ENCODE peak calls at places on chromosome 10, in ten cellular contexts. One of them, this sample, is unnamed.

GRCh38 chr10:126270116-126270515 is 118.2 kb downstream of the ADAM12 start:
- DNase-seq in transverse colon: no peak
- DNase-seq in esophagus muscularis mucosa: no peak
- DNase-seq in tibial artery: no peak
- DNase-seq in Caco-2: no peak
- DNase-seq in endothelial cell of umbilical vein: no peak
- DNase-seq in psoas muscle: no peak
- DNase-seq in fibroblast of lung: peak; percentile 56
- DNase-seq in PC-3: peak; percentile 75
- DNase-seq in heart left ventricle: no peak
- DNase-seq in this sample: no peak

GRCh38 chr10:74771054-74771453 is 55.3 kb upstream of the KAT6B start:
- DNase-seq in transverse colon: no peak
- DNase-seq in esophagus muscularis mucosa: no peak
- DNase-seq in tibial artery: no peak
- DNase-seq in Caco-2: no peak
- DNase-seq in endothelial cell of umbilical vein: no peak
- DNase-seq in psoas muscle: no peak
- DNase-seq in fibroblast of lung: no peak
- DNase-seq in PC-3: no peak
- DNase-seq in heart left ventricle: no peak
- DNase-seq in this sample: no peak

GRCh38 chr10:59240581-59241183 is 64.2 kb downstream of the PHYHIPL start:
- DNase-seq in transverse colon: no peak
- DNase-seq in esophagus muscularis mucosa: no peak
- DNase-seq in tibial artery: no peak
- DNase-seq in Caco-2: no peak
- DNase-seq in endothelial cell of umbilical vein: peak; percentile 52
- DNase-seq in psoas muscle: no peak
- DNase-seq in fibroblast of lung: peak; percentile 82
- DNase-seq in PC-3: peak; percentile 79
- DNase-seq in heart left ventricle: peak; percentile 9
- DNase-seq in this sample: no peak

GRCh38 chr10:78552261-78552811 is 516.4 kb upstream of the ZMIZ1 start:
- DNase-seq in transverse colon: peak; percentile 48
- DNase-seq in esophagus muscularis mucosa: peak; percentile 94
- DNase-seq in tibial artery: peak; percentile 84
- DNase-seq in Caco-2: no peak
- DNase-seq in endothelial cell of umbilical vein: no peak
- DNase-seq in psoas muscle: peak; percentile 77
- DNase-seq in fibroblast of lung: peak; percentile 58
- DNase-seq in PC-3: no peak
- DNase-seq in heart left ventricle: peak; percentile 66
- DNase-seq in this sample: no peak

GRCh38 chr10:48447356-48448215 is 141.1 kb downstream of the MAPK8 start:
- DNase-seq in transverse colon: no peak
- DNase-seq in esophagus muscularis mucosa: no peak
- DNase-seq in tibial artery: peak; percentile 13
- DNase-seq in Caco-2: no peak
- DNase-seq in endothelial cell of umbilical vein: no peak
- DNase-seq in psoas muscle: no peak
- DNase-seq in fibroblast of lung: no peak
- DNase-seq in PC-3: no peak
- DNase-seq in heart left ventricle: no peak
- DNase-seq in this sample: no peak

GRCh38 chr10:20627085-20627484 is 270.0 kb downstream of the NEBL start:
- DNase-seq in transverse colon: no peak
- DNase-seq in esophagus muscularis mucosa: no peak
- DNase-seq in tibial artery: no peak
- DNase-seq in Caco-2: no peak
- DNase-seq in endothelial cell of umbilical vein: no peak
- DNase-seq in psoas muscle: no peak
- DNase-seq in fibroblast of lung: no peak
- DNase-seq in PC-3: no peak
- DNase-seq in heart left ventricle: no peak
- DNase-seq in this sample: no peak

GRCh38 chr10:6445671-6446278 is 134.3 kb downstream of the PRKCQ start:
- DNase-seq in transverse colon: peak; percentile 45
- DNase-seq in esophagus muscularis mucosa: no peak
- DNase-seq in tibial artery: peak; percentile 38
- DNase-seq in Caco-2: no peak
- DNase-seq in endothelial cell of umbilical vein: peak; percentile 41
- DNase-seq in psoas muscle: peak; percentile 81
- DNase-seq in fibroblast of lung: peak; percentile 49
- DNase-seq in PC-3: peak; percentile 36
- DNase-seq in heart left ventricle: peak; percentile 16
- DNase-seq in this sample: peak; percentile 17

GRCh38 chr10:67550838-67551402 is 145.1 kb downstream of the CTNNA3 start:
- DNase-seq in transverse colon: no peak
- DNase-seq in esophagus muscularis mucosa: no peak
- DNase-seq in tibial artery: no peak
- DNase-seq in Caco-2: no peak
- DNase-seq in endothelial cell of umbilical vein: no peak
- DNase-seq in psoas muscle: no peak
- DNase-seq in fibroblast of lung: no peak
- DNase-seq in PC-3: no peak
- DNase-seq in heart left ventricle: no peak
- DNase-seq in this sample: no peak

GRCh38 chr10:47370878-47371277 is 13.2 kb downstream of the ZNF488 start:
- DNase-seq in transverse colon: no peak
- DNase-seq in esophagus muscularis mucosa: no peak
- DNase-seq in tibial artery: peak; percentile 19
- DNase-seq in Caco-2: peak; percentile 19
- DNase-seq in endothelial cell of umbilical vein: no peak
- DNase-seq in psoas muscle: peak; percentile 20
- DNase-seq in fibroblast of lung: no peak
- DNase-seq in PC-3: no peak
- DNase-seq in heart left ventricle: no peak
- DNase-seq in this sample: no peak

GRCh38 chr10:96496281-96496925 is 17.3 kb downstream of the TLL2 start:
- DNase-seq in transverse colon: no peak
- DNase-seq in esophagus muscularis mucosa: peak; percentile 83
- DNase-seq in tibial artery: no peak
- DNase-seq in Caco-2: no peak
- DNase-seq in endothelial cell of umbilical vein: peak; percentile 30
- DNase-seq in psoas muscle: no peak
- DNase-seq in fibroblast of lung: peak; percentile 32
- DNase-seq in PC-3: peak; percentile 35
- DNase-seq in heart left ventricle: no peak
- DNase-seq in this sample: no peak

GRCh38 chr10:132671171-132672154 is 114.5 kb downstream of the NKX6-2 start:
- DNase-seq in transverse colon: no peak
- DNase-seq in esophagus muscularis mucosa: no peak
- DNase-seq in tibial artery: no peak
- DNase-seq in Caco-2: no peak
- DNase-seq in endothelial cell of umbilical vein: no peak
- DNase-seq in psoas muscle: peak; percentile 36
- DNase-seq in fibroblast of lung: no peak
- DNase-seq in PC-3: no peak
- DNase-seq in heart left ventricle: no peak
- DNase-seq in this sample: no peak

GRCh38 chr10:47090903-47091302 is 179.7 kb downstream of the PTPN20 start:
- DNase-seq in transverse colon: no peak
- DNase-seq in esophagus muscularis mucosa: no peak
- DNase-seq in tibial artery: no peak
- DNase-seq in Caco-2: no peak
- DNase-seq in endothelial cell of umbilical vein: no peak
- DNase-seq in psoas muscle: no peak
- DNase-seq in fibroblast of lung: no peak
- DNase-seq in PC-3: no peak
- DNase-seq in heart left ventricle: no peak
- DNase-seq in this sample: no peak

GRCh38 chr10:99682752-99683151 is 23.4 kb downstream of the ENTPD7 start:
- DNase-seq in transverse colon: no peak
- DNase-seq in esophagus muscularis mucosa: no peak
- DNase-seq in tibial artery: no peak
- DNase-seq in Caco-2: no peak
- DNase-seq in endothelial cell of umbilical vein: no peak
- DNase-seq in psoas muscle: no peak
- DNase-seq in fibroblast of lung: no peak
- DNase-seq in PC-3: peak; percentile 36
- DNase-seq in heart left ventricle: no peak
- DNase-seq in this sample: no peak

GRCh38 chr10:34191399-34191798 is 623.7 kb downstream of the PARD3 start:
- DNase-seq in transverse colon: no peak
- DNase-seq in esophagus muscularis mucosa: no peak
- DNase-seq in tibial artery: no peak
- DNase-seq in Caco-2: no peak
- DNase-seq in endothelial cell of umbilical vein: no peak
- DNase-seq in psoas muscle: no peak
- DNase-seq in fibroblast of lung: no peak
- DNase-seq in PC-3: no peak
- DNase-seq in heart left ventricle: no peak
- DNase-seq in this sample: no peak
- H3K36me3 ChIP-seq in transverse colon: no peaks in the 10 kb centered on the region
- H3K36me3 ChIP-seq in esophagus muscularis mucosa: no peaks in the 10 kb centered on the region
- H3K36me3 ChIP-seq in tibial artery: no peaks in the 10 kb centered on the region
- H3K36me3 ChIP-seq in Caco-2: no peaks in the 10 kb centered on the region
- H3K36me3 ChIP-seq in endothelial cell of umbilical vein: no peaks in the 10 kb centered on the region
- H3K36me3 ChIP-seq in psoas muscle: no peaks in the 10 kb centered on the region
- H3K36me3 ChIP-seq in fibroblast of lung: no peaks in the 10 kb centered on the region
- H3K36me3 ChIP-seq in PC-3: no peaks in the 10 kb centered on the region
- H3K36me3 ChIP-seq in heart left ventricle: no peaks in the 10 kb centered on the region
- H3K36me3 ChIP-seq in this sample: no peaks in the 10 kb centered on the region

GRCh38 chr10:123390332-123390731 is 236.1 kb downstream of the BUB3 start:
- DNase-seq in transverse colon: no peak
- DNase-seq in esophagus muscularis mucosa: no peak
- DNase-seq in tibial artery: no peak
- DNase-seq in Caco-2: no peak
- DNase-seq in endothelial cell of umbilical vein: no peak
- DNase-seq in psoas muscle: no peak
- DNase-seq in fibroblast of lung: no peak
- DNase-seq in PC-3: no peak
- DNase-seq in heart left ventricle: no peak
- DNase-seq in this sample: no peak
- H3K4me3 ChIP-seq in transverse colon: no peak overlapping the region
- H3K4me3 ChIP-seq in esophagus muscularis mucosa: no peak overlapping the region
- H3K4me3 ChIP-seq in tibial artery: no peak overlapping the region
- H3K4me3 ChIP-seq in Caco-2: no peak overlapping the region
- H3K4me3 ChIP-seq in endothelial cell of umbilical vein: no peak overlapping the region
- H3K4me3 ChIP-seq in psoas muscle: no peak overlapping the region
- H3K4me3 ChIP-seq in fibroblast of lung: no peak overlapping the region
- H3K4me3 ChIP-seq in PC-3: no peak overlapping the region
- H3K4me3 ChIP-seq in heart left ventricle: no peak overlapping the region
- H3K4me3 ChIP-seq in this sample: no peak overlapping the region

GRCh38 chr10:111297351-111297848 is 220.6 kb downstream of the ADRA2A start:
- DNase-seq in transverse colon: no peak
- DNase-seq in esophagus muscularis mucosa: peak; percentile 21
- DNase-seq in tibial artery: no peak
- DNase-seq in Caco-2: no peak
- DNase-seq in endothelial cell of umbilical vein: no peak
- DNase-seq in psoas muscle: no peak
- DNase-seq in fibroblast of lung: no peak
- DNase-seq in PC-3: no peak
- DNase-seq in heart left ventricle: no peak
- DNase-seq in this sample: no peak
- TF ChIP-seq CTCF in transverse colon: no peak
- TF ChIP-seq CTCF in esophagus muscularis mucosa: no peak
- TF ChIP-seq CTCF in tibial artery: no peak
- TF ChIP-seq CTCF in Caco-2: no peak
- TF ChIP-seq CTCF in endothelial cell of umbilical vein: no peak
- TF ChIP-seq CTCF in psoas muscle: no peak
- TF ChIP-seq CTCF in fibroblast of lung: no peak
- TF ChIP-seq CTCF in PC-3: no peak
- TF ChIP-seq CTCF in heart left ventricle: no peak
- TF ChIP-seq CTCF in this sample: no peak

DNA sequence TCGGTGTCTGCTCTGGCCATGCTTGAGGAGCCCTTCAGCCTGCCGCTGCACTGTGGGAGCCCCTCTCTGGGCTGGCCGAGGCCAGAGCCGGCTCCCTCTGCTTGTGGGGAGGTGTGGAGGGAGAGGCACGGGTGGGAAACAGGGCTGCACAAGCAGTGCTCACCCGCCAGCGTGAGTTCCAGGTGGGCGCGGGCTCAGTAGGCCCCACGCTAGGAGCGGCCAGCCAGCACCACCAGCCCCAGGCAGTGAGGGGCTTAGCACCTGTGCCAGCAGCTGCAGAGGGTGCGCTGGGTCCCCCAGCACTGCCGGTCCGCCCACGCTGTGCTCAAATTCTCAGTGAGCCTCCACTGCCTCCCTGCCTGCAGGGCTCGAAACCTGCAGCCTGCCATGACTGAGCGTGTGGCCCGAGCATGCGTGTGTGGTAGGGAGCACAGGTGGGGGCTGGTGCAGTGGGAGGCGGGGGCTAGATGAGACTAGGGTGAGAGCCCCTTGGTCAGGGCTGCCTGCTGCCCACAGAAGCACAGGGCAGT is 223.0 kb downstream of the ZNF248 start:
- DNase-seq in transverse colon: no peak
- DNase-seq in esophagus muscularis mucosa: no peak
- DNase-seq in tibial artery: no peak
- DNase-seq in Caco-2: no peak
- DNase-seq in endothelial cell of umbilical vein: no peak
- DNase-seq in psoas muscle: no peak
- DNase-seq in fibroblast of lung: no peak
- DNase-seq in PC-3: no peak
- DNase-seq in heart left ventricle: no peak
- DNase-seq in this sample: no peak
- H3K36me3 ChIP-seq in transverse colon: no peaks in the 10 kb centered on the region
- H3K36me3 ChIP-seq in esophagus muscularis mucosa: no peaks in the 10 kb centered on the region
- H3K36me3 ChIP-seq in tibial artery: no peaks in the 10 kb centered on the region
- H3K36me3 ChIP-seq in Caco-2: no peaks in the 10 kb centered on the region
- H3K36me3 ChIP-seq in endothelial cell of umbilical vein: no peaks in the 10 kb centered on the region
- H3K36me3 ChIP-seq in psoas muscle: no peaks in the 10 kb centered on the region
- H3K36me3 ChIP-seq in fibroblast of lung: no peaks in the 10 kb centered on the region
- H3K36me3 ChIP-seq in PC-3: no peaks in the 10 kb centered on the region
- H3K36me3 ChIP-seq in heart left ventricle: no peaks in the 10 kb centered on the region
- H3K36me3 ChIP-seq in this sample: no peaks in the 10 kb centered on the region

DNA sequence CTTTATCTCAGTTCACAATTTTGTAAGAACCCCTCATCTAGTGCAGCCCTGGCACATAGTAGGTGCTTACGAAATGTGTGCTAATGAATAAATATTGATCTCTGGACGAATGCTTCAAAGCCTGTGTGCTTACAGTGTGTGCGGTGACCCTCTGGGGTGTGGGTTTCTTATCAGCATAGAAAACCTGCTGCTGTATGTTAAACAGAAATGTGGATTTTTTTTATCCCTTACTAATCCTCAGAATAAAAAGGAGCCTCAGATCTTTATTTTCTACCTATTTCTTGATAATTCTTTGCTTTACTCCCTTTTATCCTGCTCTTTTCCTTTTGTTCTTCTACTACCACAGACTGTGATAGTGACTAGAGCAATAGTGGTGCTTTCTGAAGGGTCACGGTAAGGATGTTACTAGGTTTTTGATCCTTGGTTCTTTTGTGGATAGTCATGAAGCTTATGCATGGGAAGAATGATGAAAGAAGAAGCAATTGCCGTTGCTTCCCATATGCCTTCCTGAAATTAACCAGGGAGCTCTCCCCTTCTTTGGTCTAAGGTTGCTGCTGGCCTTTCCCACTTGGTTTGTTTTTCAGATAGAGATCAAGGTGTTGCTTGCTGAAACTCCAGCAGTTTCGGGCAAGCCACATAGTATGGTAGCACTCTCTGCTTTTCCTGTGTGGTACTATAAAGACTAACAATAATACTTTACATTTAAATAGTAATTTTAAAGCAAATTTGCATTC is 44.7 kb downstream of the SPAG6 start:
- DNase-seq in transverse colon: no peak
- DNase-seq in esophagus muscularis mucosa: no peak
- DNase-seq in tibial artery: no peak
- DNase-seq in Caco-2: no peak
- DNase-seq in endothelial cell of umbilical vein: no peak
- DNase-seq in psoas muscle: no peak
- DNase-seq in fibroblast of lung: peak; percentile 22
- DNase-seq in PC-3: no peak
- DNase-seq in heart left ventricle: no peak
- DNase-seq in this sample: no peak
- H3K4me3 ChIP-seq in transverse colon: no peak overlapping the region
- H3K4me3 ChIP-seq in esophagus muscularis mucosa: no peak overlapping the region
- H3K4me3 ChIP-seq in tibial artery: no peak overlapping the region
- H3K4me3 ChIP-seq in Caco-2: no peak overlapping the region
- H3K4me3 ChIP-seq in endothelial cell of umbilical vein: no peak overlapping the region
- H3K4me3 ChIP-seq in psoas muscle: no peak overlapping the region
- H3K4me3 ChIP-seq in fibroblast of lung: no peak overlapping the region
- H3K4me3 ChIP-seq in PC-3: no peak overlapping the region
- H3K4me3 ChIP-seq in heart left ventricle: no peak overlapping the region
- H3K4me3 ChIP-seq in this sample: no peak overlapping the region